ENCODE peak calls at places on chromosomes 1 and 21, in four cellular contexts. One of them, this sample, is unnamed.

GRCh38 chr1:37498872-37499617 is 15.5 kb downstream of the MEAF6 start:
- DNase-seq in T-cell: no peak
- DNase-seq in stimulated activated CD4-positive, alpha-beta T cell treated with anti-CD3 and anti-CD28 coated beads, Interleukin-1b, Interleukin-23, amount 100 ng/mL, for 1 hour: no peak
- DNase-seq in stimulated activated CD8-positive, alpha-beta memory T cell treated with anti-CD3 and anti-CD28 coated beads, Interleukin-15, amount 100 ng/mL, for 48 hours: no peak
- DNase-seq in this sample: no peak

GRCh38 chr1:106185089-106185488 is 871.4 kb upstream of the PRMT6 start:
- DNase-seq in stimulated activated CD4-positive, alpha-beta T cell treated with anti-CD3 and anti-CD28 coated beads, Interleukin-1b, Interleukin-23, amount 100 ng/mL, for 1 hour: no peak
- DNase-seq in T-cell: no peak
- DNase-seq in stimulated activated CD8-positive, alpha-beta memory T cell treated with anti-CD3 and anti-CD28 coated beads, Interleukin-15, amount 100 ng/mL, for 48 hours: no peak
- DNase-seq in this sample: no peak

GRCh38 chr1:95475686-95476457 is 241.9 kb downstream of the RWDD3 start:
- DNase-seq in T-cell: no peak
- DNase-seq in stimulated activated CD4-positive, alpha-beta T cell treated with anti-CD3 and anti-CD28 coated beads, Interleukin-1b, Interleukin-23, amount 100 ng/mL, for 1 hour: no peak
- DNase-seq in stimulated activated CD8-positive, alpha-beta memory T cell treated with anti-CD3 and anti-CD28 coated beads, Interleukin-15, amount 100 ng/mL, for 48 hours: no peak
- DNase-seq in this sample: no peak

GRCh38 chr1:188479146-188479545 is 1650.4 kb downstream of the PLA2G4A start:
- DNase-seq in stimulated activated CD8-positive, alpha-beta memory T cell treated with anti-CD3 and anti-CD28 coated beads, Interleukin-15, amount 100 ng/mL, for 48 hours: no peak
- DNase-seq in T-cell: no peak
- DNase-seq in stimulated activated CD4-positive, alpha-beta T cell treated with anti-CD3 and anti-CD28 coated beads, Interleukin-1b, Interleukin-23, amount 100 ng/mL, for 1 hour: no peak
- DNase-seq in this sample: no peak

GRCh38 chr1:116380499-116381316 is 7.7 kb downstream of the ATP1A1 start:
- DNase-seq in stimulated activated CD8-positive, alpha-beta memory T cell treated with anti-CD3 and anti-CD28 coated beads, Interleukin-15, amount 100 ng/mL, for 48 hours: no peak
- DNase-seq in T-cell: no peak
- DNase-seq in stimulated activated CD4-positive, alpha-beta T cell treated with anti-CD3 and anti-CD28 coated beads, Interleukin-1b, Interleukin-23, amount 100 ng/mL, for 1 hour: no peak
- DNase-seq in this sample: no peak

GRCh38 chr1:23793018-23793781 is 2.3 kb downstream of the LYPLA2 start:
- DNase-seq in stimulated activated CD8-positive, alpha-beta memory T cell treated with anti-CD3 and anti-CD28 coated beads, Interleukin-15, amount 100 ng/mL, for 48 hours: no peak
- DNase-seq in stimulated activated CD4-positive, alpha-beta T cell treated with anti-CD3 and anti-CD28 coated beads, Interleukin-1b, Interleukin-23, amount 100 ng/mL, for 1 hour: no peak
- DNase-seq in T-cell: no peak
- DNase-seq in this sample: peak; percentile 64

GRCh38 chr1:217182992-217183391 is 447.9 kb downstream of the GPATCH2 start:
- DNase-seq in T-cell: no peak
- DNase-seq in stimulated activated CD4-positive, alpha-beta T cell treated with anti-CD3 and anti-CD28 coated beads, Interleukin-1b, Interleukin-23, amount 100 ng/mL, for 1 hour: no peak
- DNase-seq in stimulated activated CD8-positive, alpha-beta memory T cell treated with anti-CD3 and anti-CD28 coated beads, Interleukin-15, amount 100 ng/mL, for 48 hours: no peak
- DNase-seq in this sample: no peak

GRCh38 chr1:205676597-205676996 is 3.7 kb downstream of the SLC45A3 start:
- DNase-seq in stimulated activated CD8-positive, alpha-beta memory T cell treated with anti-CD3 and anti-CD28 coated beads, Interleukin-15, amount 100 ng/mL, for 48 hours: no peak
- DNase-seq in T-cell: no peak
- DNase-seq in stimulated activated CD4-positive, alpha-beta T cell treated with anti-CD3 and anti-CD28 coated beads, Interleukin-1b, Interleukin-23, amount 100 ng/mL, for 1 hour: no peak
- DNase-seq in this sample: no peak

GRCh38 chr1:29690156-29690555 is 453.8 kb downstream of the PTPRU start:
- DNase-seq in stimulated activated CD8-positive, alpha-beta memory T cell treated with anti-CD3 and anti-CD28 coated beads, Interleukin-15, amount 100 ng/mL, for 48 hours: no peak
- DNase-seq in stimulated activated CD4-positive, alpha-beta T cell treated with anti-CD3 and anti-CD28 coated beads, Interleukin-1b, Interleukin-23, amount 100 ng/mL, for 1 hour: no peak
- DNase-seq in T-cell: no peak
- DNase-seq in this sample: no peak

GRCh38 chr21:25944672-25945213 is 210.0 kb downstream of the GABPA start:
- DNase-seq in stimulated activated CD4-positive, alpha-beta T cell treated with anti-CD3 and anti-CD28 coated beads, Interleukin-1b, Interleukin-23, amount 100 ng/mL, for 1 hour: no peak
- DNase-seq in stimulated activated CD8-positive, alpha-beta memory T cell treated with anti-CD3 and anti-CD28 coated beads, Interleukin-15, amount 100 ng/mL, for 48 hours: no peak
- DNase-seq in T-cell: no peak
- DNase-seq in this sample: no peak

GRCh38 chr1:51517361-51518032 is 1.6 kb downstream of the EPS15 start:
- DNase-seq in stimulated activated CD8-positive, alpha-beta memory T cell treated with anti-CD3 and anti-CD28 coated beads, Interleukin-15, amount 100 ng/mL, for 48 hours: no peak
- DNase-seq in T-cell: no peak
- DNase-seq in stimulated activated CD4-positive, alpha-beta T cell treated with anti-CD3 and anti-CD28 coated beads, Interleukin-1b, Interleukin-23, amount 100 ng/mL, for 1 hour: no peak
- DNase-seq in this sample: no peak

GRCh38 chr1:166813508-166814223 is 25.6 kb upstream of the POGK start:
- DNase-seq in T-cell: no peak
- DNase-seq in stimulated activated CD4-positive, alpha-beta T cell treated with anti-CD3 and anti-CD28 coated beads, Interleukin-1b, Interleukin-23, amount 100 ng/mL, for 1 hour: no peak
- DNase-seq in stimulated activated CD8-positive, alpha-beta memory T cell treated with anti-CD3 and anti-CD28 coated beads, Interleukin-15, amount 100 ng/mL, for 48 hours: no peak
- DNase-seq in this sample: no peak

GRCh38 chr1:223707270-223708000 is 4.9 kb upstream of the CAPN2 start:
- DNase-seq in stimulated activated CD4-positive, alpha-beta T cell treated with anti-CD3 and anti-CD28 coated beads, Interleukin-1b, Interleukin-23, amount 100 ng/mL, for 1 hour: no peak
- DNase-seq in stimulated activated CD8-positive, alpha-beta memory T cell treated with anti-CD3 and anti-CD28 coated beads, Interleukin-15, amount 100 ng/mL, for 48 hours: no peak
- DNase-seq in T-cell: no peak
- DNase-seq in this sample: peak; percentile 73

GRCh38 chr1:202184750-202185460 is 8.7 kb upstream of the LGR6 start:
- DNase-seq in T-cell: peak; percentile 46
- DNase-seq in stimulated activated CD4-positive, alpha-beta T cell treated with anti-CD3 and anti-CD28 coated beads, Interleukin-1b, Interleukin-23, amount 100 ng/mL, for 1 hour: peak; percentile 23
- DNase-seq in stimulated activated CD8-positive, alpha-beta memory T cell treated with anti-CD3 and anti-CD28 coated beads, Interleukin-15, amount 100 ng/mL, for 48 hours: peak; percentile 63
- DNase-seq in this sample: peak; percentile 93

GRCh38 chr1:217469983-217470382 is 160.9 kb downstream of the GPATCH2 start:
- DNase-seq in stimulated activated CD8-positive, alpha-beta memory T cell treated with anti-CD3 and anti-CD28 coated beads, Interleukin-15, amount 100 ng/mL, for 48 hours: no peak
- DNase-seq in T-cell: no peak
- DNase-seq in stimulated activated CD4-positive, alpha-beta T cell treated with anti-CD3 and anti-CD28 coated beads, Interleukin-1b, Interleukin-23, amount 100 ng/mL, for 1 hour: no peak
- DNase-seq in this sample: no peak

GRCh38 chr21:35254006-35254751 is 205.1 kb upstream of the RUNX1 start:
- DNase-seq in stimulated activated CD8-positive, alpha-beta memory T cell treated with anti-CD3 and anti-CD28 coated beads, Interleukin-15, amount 100 ng/mL, for 48 hours: no peak
- DNase-seq in T-cell: no peak
- DNase-seq in stimulated activated CD4-positive, alpha-beta T cell treated with anti-CD3 and anti-CD28 coated beads, Interleukin-1b, Interleukin-23, amount 100 ng/mL, for 1 hour: no peak
- DNase-seq in this sample: no peak

GRCh38 chr1:16300436-16300835 is 51.8 kb downstream of the FBXO42 start:
- DNase-seq in stimulated activated CD4-positive, alpha-beta T cell treated with anti-CD3 and anti-CD28 coated beads, Interleukin-1b, Interleukin-23, amount 100 ng/mL, for 1 hour: no peak
- DNase-seq in stimulated activated CD8-positive, alpha-beta memory T cell treated with anti-CD3 and anti-CD28 coated beads, Interleukin-15, amount 100 ng/mL, for 48 hours: no peak
- DNase-seq in T-cell: no peak
- DNase-seq in this sample: no peak

GRCh38 chr1:15262003-15262377 is 15.0 kb downstream of the FHAD1 start:
- DNase-seq in T-cell: no peak
- DNase-seq in stimulated activated CD8-positive, alpha-beta memory T cell treated with anti-CD3 and anti-CD28 coated beads, Interleukin-15, amount 100 ng/mL, for 48 hours: no peak
- DNase-seq in stimulated activated CD4-positive, alpha-beta T cell treated with anti-CD3 and anti-CD28 coated beads, Interleukin-1b, Interleukin-23, amount 100 ng/mL, for 1 hour: no peak
- DNase-seq in this sample: no peak

GRCh38 chr21:28763809-28764418 is 228.8 kb downstream of the LTN1 start:
- DNase-seq in stimulated activated CD8-positive, alpha-beta memory T cell treated with anti-CD3 and anti-CD28 coated beads, Interleukin-15, amount 100 ng/mL, for 48 hours: no peak
- DNase-seq in stimulated activated CD4-positive, alpha-beta T cell treated with anti-CD3 and anti-CD28 coated beads, Interleukin-1b, Interleukin-23, amount 100 ng/mL, for 1 hour: no peak
- DNase-seq in T-cell: no peak
- DNase-seq in this sample: no peak

GRCh38 chr21:41520560-41521442 is 12.8 kb upstream of the TMPRSS2 start:
- DNase-seq in T-cell: no peak
- DNase-seq in stimulated activated CD4-positive, alpha-beta T cell treated with anti-CD3 and anti-CD28 coated beads, Interleukin-1b, Interleukin-23, amount 100 ng/mL, for 1 hour: no peak
- DNase-seq in stimulated activated CD8-positive, alpha-beta memory T cell treated with anti-CD3 and anti-CD28 coated beads, Interleukin-15, amount 100 ng/mL, for 48 hours: no peak
- DNase-seq in this sample: no peak

GRCh38 chr21:26966360-26966977 is 419 bp downstream of the ADAMTS5 start:
- DNase-seq in T-cell: no peak
- DNase-seq in stimulated activated CD4-positive, alpha-beta T cell treated with anti-CD3 and anti-CD28 coated beads, Interleukin-1b, Interleukin-23, amount 100 ng/mL, for 1 hour: no peak
- DNase-seq in stimulated activated CD8-positive, alpha-beta memory T cell treated with anti-CD3 and anti-CD28 coated beads, Interleukin-15, amount 100 ng/mL, for 48 hours: no peak
- DNase-seq in this sample: peak; percentile 57

GRCh38 chr1:192632188-192632587 is 3.8 kb upstream of the RGS13 start:
- DNase-seq in T-cell: no peak
- DNase-seq in stimulated activated CD4-positive, alpha-beta T cell treated with anti-CD3 and anti-CD28 coated beads, Interleukin-1b, Interleukin-23, amount 100 ng/mL, for 1 hour: no peak
- DNase-seq in stimulated activated CD8-positive, alpha-beta memory T cell treated with anti-CD3 and anti-CD28 coated beads, Interleukin-15, amount 100 ng/mL, for 48 hours: no peak
- DNase-seq in this sample: no peak

GRCh38 chr1:76013209-76013581 is 61.4 kb upstream of the ST6GALNAC3 start:
- DNase-seq in T-cell: no peak
- DNase-seq in stimulated activated CD4-positive, alpha-beta T cell treated with anti-CD3 and anti-CD28 coated beads, Interleukin-1b, Interleukin-23, amount 100 ng/mL, for 1 hour: no peak
- DNase-seq in stimulated activated CD8-positive, alpha-beta memory T cell treated with anti-CD3 and anti-CD28 coated beads, Interleukin-15, amount 100 ng/mL, for 48 hours: no peak
- DNase-seq in this sample: no peak

GRCh38 chr1:203926025-203926540 is 64.7 kb downstream of the SNRPE start:
- DNase-seq in stimulated activated CD8-positive, alpha-beta memory T cell treated with anti-CD3 and anti-CD28 coated beads, Interleukin-15, amount 100 ng/mL, for 48 hours: no peak
- DNase-seq in stimulated activated CD4-positive, alpha-beta T cell treated with anti-CD3 and anti-CD28 coated beads, Interleukin-1b, Interleukin-23, amount 100 ng/mL, for 1 hour: no peak
- DNase-seq in T-cell: no peak
- DNase-seq in this sample: no peak

GRCh38 chr1:20185834-20186782 is at the start of the genes PLA2G2C and UBXN10:
- DNase-seq in T-cell: peak; percentile 42
- DNase-seq in stimulated activated CD8-positive, alpha-beta memory T cell treated with anti-CD3 and anti-CD28 coated beads, Interleukin-15, amount 100 ng/mL, for 48 hours: peak; percentile 69
- DNase-seq in stimulated activated CD4-positive, alpha-beta T cell treated with anti-CD3 and anti-CD28 coated beads, Interleukin-1b, Interleukin-23, amount 100 ng/mL, for 1 hour: no peak
- DNase-seq in this sample: peak; percentile 89

GRCh38 chr21:46347791-46348381 is 23.9 kb downstream of the PCNT start:
- DNase-seq in stimulated activated CD8-positive, alpha-beta memory T cell treated with anti-CD3 and anti-CD28 coated beads, Interleukin-15, amount 100 ng/mL, for 48 hours: no peak
- DNase-seq in T-cell: peak; percentile 59
- DNase-seq in stimulated activated CD4-positive, alpha-beta T cell treated with anti-CD3 and anti-CD28 coated beads, Interleukin-1b, Interleukin-23, amount 100 ng/mL, for 1 hour: no peak
- DNase-seq in this sample: peak; percentile 77

GRCh38 chr1:164565356-164565755 is 6.4 kb downstream of the PBX1 start:
- DNase-seq in stimulated activated CD8-positive, alpha-beta memory T cell treated with anti-CD3 and anti-CD28 coated beads, Interleukin-15, amount 100 ng/mL, for 48 hours: no peak
- DNase-seq in stimulated activated CD4-positive, alpha-beta T cell treated with anti-CD3 and anti-CD28 coated beads, Interleukin-1b, Interleukin-23, amount 100 ng/mL, for 1 hour: no peak
- DNase-seq in T-cell: no peak
- DNase-seq in this sample: no peak

GRCh38 chr1:37250371-37250770 is 216.1 kb upstream of the GRIK3 start:
- DNase-seq in stimulated activated CD8-positive, alpha-beta memory T cell treated with anti-CD3 and anti-CD28 coated beads, Interleukin-15, amount 100 ng/mL, for 48 hours: no peak
- DNase-seq in T-cell: no peak
- DNase-seq in stimulated activated CD4-positive, alpha-beta T cell treated with anti-CD3 and anti-CD28 coated beads, Interleukin-1b, Interleukin-23, amount 100 ng/mL, for 1 hour: no peak
- DNase-seq in this sample: no peak

GRCh38 chr1:204070895-204071294 is 2.0 kb upstream of the SOX13 start:
- DNase-seq in stimulated activated CD8-positive, alpha-beta memory T cell treated with anti-CD3 and anti-CD28 coated beads, Interleukin-15, amount 100 ng/mL, for 48 hours: no peak
- DNase-seq in stimulated activated CD4-positive, alpha-beta T cell treated with anti-CD3 and anti-CD28 coated beads, Interleukin-1b, Interleukin-23, amount 100 ng/mL, for 1 hour: no peak
- DNase-seq in T-cell: no peak
- DNase-seq in this sample: no peak

GRCh38 chr1:159214149-159214760 is 9.6 kb downstream of the ACKR1 start:
- DNase-seq in stimulated activated CD4-positive, alpha-beta T cell treated with anti-CD3 and anti-CD28 coated beads, Interleukin-1b, Interleukin-23, amount 100 ng/mL, for 1 hour: no peak
- DNase-seq in stimulated activated CD8-positive, alpha-beta memory T cell treated with anti-CD3 and anti-CD28 coated beads, Interleukin-15, amount 100 ng/mL, for 48 hours: no peak
- DNase-seq in T-cell: no peak
- DNase-seq in this sample: no peak

GRCh38 chr1:46067652-46068051 is 64.8 kb downstream of the PIK3R3 start:
- DNase-seq in stimulated activated CD8-positive, alpha-beta memory T cell treated with anti-CD3 and anti-CD28 coated beads, Interleukin-15, amount 100 ng/mL, for 48 hours: no peak
- DNase-seq in T-cell: no peak
- DNase-seq in stimulated activated CD4-positive, alpha-beta T cell treated with anti-CD3 and anti-CD28 coated beads, Interleukin-1b, Interleukin-23, amount 100 ng/mL, for 1 hour: no peak
- DNase-seq in this sample: no peak

This sample was measured in Right ventricle myocardium inferior.